ENCODE peak calls at places on chromosomes 2 and 18, in seven cellular contexts. L is IMR-90; W is lower leg skin; Q is CD8-positive, alpha-beta T cell; S is right cardiac atrium; T is small intestine; K is heart right ventricle. U is an unnamed sample.
A peak's percentile ranks its signal among the peaks of the same experiment; 100 is the strongest.

GRCh38 chr2:15797231-15797945 is 143.0 kb upstream of the MYCN start:
- DNase-seq in L (no peak), W (no peak), Q (no peak), S (no peak), T (no peak), K (no peak), U (no peak)

GRCh38 chr2:240347949-240348500 is 87.4 kb upstream of the GPC1 start:
- DNase-seq in L (no peak), W (no peak), Q (no peak), S (no peak), T (no peak), K (no peak), U (no peak)

GRCh38 chr18:54946149-54946581 is 13.1 kb downstream of the CCDC68 start:
- DNase-seq in L (peak; percentile 33), W (no peak), Q (no peak), S (peak; percentile 73), T (peak; percentile 99), K (no peak), U (peak; percentile 53)

GRCh38 chr2:69798909-69799526 is 30.4 kb upstream of the GMCL1 start:
- DNase-seq in L (peak; percentile 84), W (no peak), Q (no peak), S (no peak), T (peak; percentile 94), K (no peak), U (peak; percentile 91)

GRCh38 chr2:221943078-221943810 is 355.6 kb downstream of the PAX3 start:
- DNase-seq in L (peak; percentile 1), W (no peak), Q (no peak), S (peak; percentile 43), T (no peak), K (no peak), U (peak; percentile 7)

GRCh38 chr2:166106431-166107015 is 21.3 kb downstream of the SCN1A start:
- DNase-seq in L (peak; percentile 23), W (no peak), Q (no peak), S (no peak), T (no peak), K (no peak), U (peak; percentile 73)

GRCh38 chr2:37414470-37414949 is 70.1 kb downstream of the QPCT start:
- DNase-seq in L (peak; percentile 81), W (no peak), Q (no peak), S (no peak), T (peak; percentile 48), K (no peak), U (peak; percentile 89)

GRCh38 chr18:26710460-26711096 is 154.9 kb downstream of the AQP4 start:
- DNase-seq in L (no peak), W (no peak), Q (no peak), S (no peak), T (no peak), K (no peak), U (no peak)

GRCh38 chr2:156005999-156006712 is 326.4 kb downstream of the NR4A2 start:
- DNase-seq in L (no peak), W (no peak), Q (no peak), S (no peak), T (peak; percentile 13), K (no peak), U (no peak)

GRCh38 chr2:157839162-157839801 is 36.8 kb downstream of the ACVR1 start:
- DNase-seq in L (peak; percentile 71), W (no peak), Q (no peak), S (peak; percentile 64), T (no peak), K (no peak), U (peak; percentile 81)

GRCh38 chr2:179595284-179595683 is 266.1 kb downstream of the ZNF385B start:
- DNase-seq in L (no peak), W (no peak), Q (no peak), S (no peak), T (no peak), K (no peak), U (no peak)

GRCh38 chr2:23900927-23901322 is 26.0 kb downstream of the ATAD2B start:
- DNase-seq in L (peak; percentile 94), W (peak; percentile 62), Q (no peak), S (no peak), T (peak; percentile 66), K (no peak), U (peak; percentile 90)

GRCh38 chr2:223846524-223846923 is 9.1 kb upstream of the AP1S3 start:
- DNase-seq in L (peak; percentile 93), W (no peak), Q (no peak), S (no peak), T (no peak), K (no peak), U (peak; percentile 93)

GRCh38 chr2:20618468-20618885 is 32.4 kb downstream of the HS1BP3 start:
- DNase-seq in L (no peak), W (peak; percentile 91), Q (no peak), S (no peak), T (no peak), K (no peak), U (no peak)

GRCh38 chr2:162196611-162197010 is 44.6 kb upstream of the GCG start:
- DNase-seq in L (peak; percentile 91), W (no peak), Q (no peak), S (no peak), T (no peak), K (no peak), U (peak; percentile 59)

GRCh38 chr2:45541450-45541849 is 69.6 kb downstream of the SRBD1 start:
- DNase-seq in L (no peak), W (no peak), Q (no peak), S (no peak), T (no peak), K (no peak), U (no peak)

GRCh38 chr2:100823665-100824438 is 3.9 kb downstream of the NPAS2 start:
- DNase-seq in L (no peak), W (no peak), Q (no peak), S (no peak), T (no peak), K (no peak), U (no peak)

GRCh38 chr18:7626922-7627440 is 59.9 kb downstream of the PTPRM start:
- DNase-seq in L (peak; percentile 80), W (no peak), Q (no peak), S (no peak), T (no peak), K (no peak), U (peak; percentile 81)

GRCh38 chr2:112340868-112341267 is 65.5 kb downstream of the ZC3H6 start:
- DNase-seq in L (no peak), W (no peak), Q (no peak), S (no peak), T (no peak), K (no peak), U (no peak)

GRCh38 chr2:207624170-207625013 is 802 bp downstream of the METTL21A start:
- DNase-seq in L (peak; percentile 70), W (peak; percentile 94), Q (peak; percentile 65), S (peak; percentile 89), T (peak; percentile 63), K (peak; percentile 76), U (peak; percentile 79)

DNA sequence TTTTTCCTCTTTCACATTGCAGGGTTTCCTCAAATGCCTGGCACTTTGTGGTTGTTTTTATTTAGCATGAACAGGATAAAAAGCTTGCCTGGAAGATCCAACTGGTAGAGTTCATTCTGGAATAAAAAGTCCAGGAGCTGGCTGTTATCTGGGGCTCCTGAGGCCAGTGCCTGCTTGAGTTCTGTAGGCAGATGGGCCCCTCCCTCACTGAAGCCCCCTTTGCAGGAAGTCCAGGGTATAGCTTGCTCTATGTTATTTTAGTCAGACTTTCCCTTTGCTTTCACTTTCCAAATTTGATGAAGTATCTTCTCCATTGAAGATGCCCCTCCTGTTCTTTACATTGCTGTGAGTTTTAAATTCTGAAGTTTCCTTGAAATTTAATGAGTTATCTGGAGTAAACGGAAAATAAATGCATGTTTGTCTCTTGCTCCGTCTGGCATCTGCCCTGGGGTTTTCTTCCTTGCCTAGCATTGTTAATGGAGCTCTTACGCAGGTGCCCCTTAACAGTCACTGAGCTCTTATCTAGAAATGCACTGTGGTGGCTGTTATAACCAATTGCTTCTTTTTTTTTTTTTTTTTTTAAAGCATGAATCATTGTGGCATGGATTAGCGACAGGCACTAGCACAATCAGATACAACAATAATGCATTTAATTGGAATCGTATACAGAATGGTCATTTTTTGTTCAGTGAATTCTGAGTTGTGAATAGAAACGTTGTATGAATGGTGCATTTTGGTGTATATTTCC is 27.0 kb upstream of the LPIN1 start:
- DNase-seq in L (no peak), W (no peak), Q (no peak), S (no peak), T (peak; percentile 27), K (no peak), U (no peak)
- H3K4me3 ChIP-seq in L (no peak overlapping the region), W (no peak overlapping the region), Q (no peak overlapping the region), S (no peak overlapping the region), T (no peak overlapping the region), K (no peak overlapping the region), U (no peak overlapping the region)

GRCh38 chr18:31410716-31411483 is 34.3 kb downstream of the DSG4 start:
- DNase-seq in L (no peak), W (no peak), Q (no peak), S (peak; percentile 43), T (no peak), K (no peak), U (no peak)
- H3K4me3 ChIP-seq in L (no peak overlapping the region), W (no peak overlapping the region), Q (no peak overlapping the region), S (no peak overlapping the region), T (no peak overlapping the region), K (no peak overlapping the region), U (no peak overlapping the region)

GRCh38 chr2:39470580-39470979 is 33.5 kb upstream of the MAP4K3 start:
- DNase-seq in L (no peak), W (no peak), Q (no peak), S (no peak), T (no peak), K (no peak), U (no peak)

GRCh38 chr2:39466311-39466710 is 29.2 kb upstream of the MAP4K3 start:
- DNase-seq in L (no peak), W (no peak), Q (no peak), S (no peak), T (peak; percentile 53), K (no peak), U (no peak)

GRCh38 chr2:39464867-39465266 is 27.8 kb upstream of the MAP4K3 start:
- DNase-seq in L (no peak), W (no peak), Q (no peak), S (no peak), T (no peak), K (no peak), U (no peak)

GRCh38 chr2:39468574-39469331 is 31.7 kb upstream of the MAP4K3 start:
- DNase-seq in L (peak; percentile 48), W (no peak), Q (no peak), S (no peak), T (no peak), K (no peak), U (peak; percentile 57)

GRCh38 chr2:39469807-39470206 is 32.7 kb upstream of the MAP4K3 start:
- DNase-seq in L (peak; percentile 70), W (no peak), Q (no peak), S (no peak), T (peak; percentile 65), K (no peak), U (peak; percentile 76)
- H3K4me3 ChIP-seq in L (no peak overlapping the region), W (no peak overlapping the region), Q (no peak overlapping the region), S (no peak overlapping the region), T (no peak overlapping the region), K (no peak overlapping the region), U (no peak overlapping the region)

DNA sequence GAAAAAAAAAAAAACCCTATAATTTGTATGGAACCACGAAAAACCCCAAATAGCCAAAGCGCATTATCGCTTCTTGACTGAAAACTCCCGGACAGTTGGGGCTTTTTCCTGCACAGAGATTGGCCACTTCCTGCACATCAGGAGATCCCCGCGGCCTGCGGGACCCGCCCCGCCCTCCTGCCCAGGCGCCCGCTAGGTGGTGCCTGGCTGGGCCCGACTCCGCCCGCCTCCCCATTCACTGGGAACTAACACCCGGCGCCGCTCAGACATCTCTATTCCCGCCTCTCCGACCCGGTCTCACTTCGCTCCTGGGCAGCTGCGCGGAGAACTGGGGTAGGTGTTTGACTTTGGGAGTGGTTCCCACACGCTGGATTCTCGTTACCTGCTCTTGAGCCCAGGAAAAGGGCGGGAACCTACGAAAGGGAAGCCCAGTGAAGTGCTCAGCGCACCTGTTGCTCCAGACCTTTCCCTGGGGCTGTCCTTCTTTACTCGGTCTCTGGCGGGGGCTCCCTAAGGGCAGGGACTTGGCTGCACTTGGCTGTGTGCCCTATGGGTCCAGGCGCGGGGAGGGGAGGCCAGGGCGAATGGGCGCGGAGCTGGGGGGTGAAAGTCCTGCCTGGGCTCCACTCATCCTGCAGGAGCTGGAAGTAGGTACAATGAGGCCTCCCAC is at the start of gene HMSD:
- DNase-seq in L (no peak), W (peak; percentile 90), Q (no peak), S (peak; percentile 82), T (peak; percentile 46), K (peak; percentile 52), U (peak; percentile 55)
- H3K4me3 ChIP-seq in L (no peak within 1 kb of the TSS), W (no peak within 1 kb of the TSS), Q (no peak within 1 kb of the TSS), S (peak within 1 kb of the TSS; percentile 53), T (no peak within 1 kb of the TSS), K (peak within 1 kb of the TSS; percentile 29), U (peak within 1 kb of the TSS; percentile 65)